ENCODE peak calls at places on chromosomes 6 and 20, in eight cellular contexts. P, N, S, C, J, L, F and K are unnamed samples.

GRCh38 chr6:133726188-133726587 is 162.7 kb upstream of the TCF21 start:
- DNase-seq in F (no peak), P (no peak), S (no peak), J (no peak), L (no peak), C (no peak), N (no peak), K (no peak)

GRCh38 chr6:146901940-146902816 is 302.0 kb upstream of the STXBP5 start:
- DNase-seq in L (no peak), F (no peak), C (peak), S (no peak), P (peak), J (peak), N (no peak), K (no peak)

GRCh38 chr6:53544050-53544499 is 826 bp downstream of the GCLC start:
- DNase-seq in C (no peak), S (no peak), P (peak), N (no peak), J (no peak), L (no peak), F (no peak), K (peak)

GRCh38 chr6:143615785-143616184 is 62.0 kb upstream of the PHACTR2 start:
- DNase-seq in S (no peak), N (no peak), C (no peak), L (no peak), F (peak), J (no peak), P (no peak), K (peak)

GRCh38 chr6:104601008-104601745 is 258.5 kb downstream of the HACE1 start:
- DNase-seq in L (no peak), N (no peak), P (no peak), S (no peak), J (no peak), C (no peak), F (no peak), K (no peak)

GRCh38 chr6:161150566-161150965 is 123.3 kb downstream of the AGPAT4 start:
- DNase-seq in L (no peak), S (no peak), C (no peak), P (no peak), N (no peak), F (no peak), J (no peak), K (no peak)

GRCh38 chr20:50670126-50670862 is 21.0 kb downstream of the RIPOR3 start:
- DNase-seq in C (no peak), L (no peak), S (no peak), F (no peak), P (peak), N (no peak), J (no peak), K (no peak)

GRCh38 chr20:58137651-58138265 is 90.7 kb downstream of the ANKRD60 start:
- DNase-seq in S (no peak), C (no peak), N (no peak), J (no peak), L (no peak), F (no peak), P (no peak), K (no peak)

GRCh38 chr6:29792123-29793035 is 35.2 kb upstream of the HLA-G start:
- DNase-seq in C (no peak), P (peak), S (peak), N (peak), J (no peak), F (peak), L (peak), K (peak)

GRCh38 chr6:85469276-85470022 is 19.6 kb downstream of the NT5E start:
- DNase-seq in S (no peak), L (no peak), J (no peak), C (no peak), N (no peak), F (no peak), P (peak), K (no peak)

GRCh38 chr6:158040051-158040803 is 58.6 kb downstream of the SYNJ2 start:
- DNase-seq in J (peak), N (no peak), F (peak), C (peak), L (no peak), P (peak), S (no peak), K (peak)

GRCh38 chr6:26251354-26252081 is 113.5 kb upstream of the BTN3A2 start:
- DNase-seq in S (peak), P (peak), N (peak), L (peak), C (peak), J (no peak), F (peak), K (peak)

GRCh38 chr6:74519172-74519571 is 686.7 kb downstream of the COL12A1 start:
- DNase-seq in P (no peak), S (no peak), J (no peak), L (no peak), F (no peak), C (peak), N (no peak), K (no peak)

GRCh38 chr20:33387177-33387576 is 14.1 kb downstream of the CDK5RAP1 start:
- DNase-seq in P (peak), C (peak), N (no peak), J (no peak), S (no peak), F (no peak), L (no peak), K (no peak)

GRCh38 chr6:49462071-49462470 is 982 bp downstream of the MMUT start:
- DNase-seq in N (no peak), F (no peak), L (no peak), J (peak), P (no peak), S (no peak), C (no peak), K (no peak)

GRCh38 chr20:47351643-47352331 is 4.7 kb downstream of the ZMYND8 start:
- DNase-seq in C (no peak), F (peak), L (no peak), S (no peak), P (no peak), J (no peak), N (no peak), K (no peak)

GRCh38 chr6:145756170-145756662 is 20.9 kb upstream of the EPM2A start:
- DNase-seq in L (no peak), F (no peak), J (peak), C (peak), P (peak), N (no peak), S (no peak), K (no peak)

GRCh38 chr6:161542581-161542980 is 268.7 kb upstream of the AGPAT4 start:
- DNase-seq in J (no peak), S (no peak), C (no peak), F (no peak), P (no peak), N (no peak), L (no peak), K (no peak)

GRCh38 chr6:52161689-52162438 is 24.3 kb upstream of the IL17A start:
- DNase-seq in C (no peak), N (no peak), S (no peak), F (peak), L (no peak), J (no peak), P (no peak), K (no peak)

GRCh38 chr6:170575250-170575649 is 9.2 kb downstream of the PDCD2 start:
- DNase-seq in J (no peak), N (no peak), S (no peak), L (no peak), C (peak), F (no peak), P (no peak), K (no peak)

GRCh38 chr6:71287038-71287437 is 1.6 kb upstream of the OGFRL1 start:
- DNase-seq in P (no peak), C (no peak), F (no peak), L (no peak), N (no peak), J (peak), S (no peak), K (no peak)

GRCh38 chr6:17842934-17843821 is 136.5 kb upstream of the NUP153 start:
- DNase-seq in J (peak), S (no peak), F (no peak), L (no peak), P (no peak), C (no peak), N (no peak), K (no peak)

GRCh38 chr6:32637219-32637880 is at the start of gene HLA-DQA1:
- DNase-seq in F (peak), C (no peak), P (peak), N (no peak), L (no peak), S (no peak), J (no peak), K (peak)

GRCh38 chr20:39627765-39628164 is 665.6 kb downstream of the DHX35 start:
- DNase-seq in J (no peak), C (no peak), L (no peak), F (no peak), N (no peak), S (no peak), P (no peak), K (no peak)

GRCh38 chr6:158309814-158310213 is 2.5 kb upstream of the TULP4 start:
- DNase-seq in C (no peak), N (no peak), F (no peak), P (no peak), J (no peak), S (no peak), L (no peak), K (no peak)

GRCh38 chr6:134374486-134374885 is 56.6 kb upstream of the SGK1 start:
- DNase-seq in P (peak), L (no peak), J (no peak), C (peak), N (no peak), S (no peak), F (no peak), K (no peak)

GRCh38 chr20:58214310-58214709 is 14.1 kb downstream of the ANKRD60 start:
- DNase-seq in C (no peak), N (no peak), P (no peak), L (no peak), S (no peak), J (no peak), F (no peak), K (no peak)

GRCh38 chr20:57622579-57623381 is 2.6 kb upstream of the ZBP1 start:
- DNase-seq in N (peak), L (peak), C (peak), J (peak), S (peak), F (peak), P (peak), K (peak)

GRCh38 chr6:106557837-106558236 is 71.5 kb downstream of the RTN4IP1 start:
- DNase-seq in C (no peak), N (no peak), J (no peak), S (no peak), P (no peak), F (no peak), L (no peak), K (no peak)

GRCh38 chr6:42017021-42017643 is 33.2 kb upstream of the TAF8 start:
- DNase-seq in N (no peak), L (no peak), F (peak), C (peak), S (no peak), P (peak), J (peak), K (no peak)

GRCh38 chr6:146542881-146543210 is 787 bp upstream of the RAB32 start:
- DNase-seq in L (no peak), N (no peak), S (no peak), F (no peak), J (no peak), C (no peak), P (no peak), K (no peak)

GRCh38 chr6:6915813-6916547 is 191.8 kb upstream of the RREB1 start:
- DNase-seq in L (no peak), C (peak), N (no peak), S (no peak), F (no peak), J (peak), P (no peak), K (no peak)

GRCh38 chr6:72937160-72937559 is 288.1 kb downstream of the KHDC1L start:
- DNase-seq in C (no peak), L (no peak), S (no peak), J (no peak), N (no peak), F (no peak), P (no peak), K (no peak)

GRCh38 chr6:116779569-116780164 is 14.1 kb upstream of the FAM162B start:
- DNase-seq in N (no peak), J (peak), C (peak), P (peak), S (no peak), L (peak), F (peak), K (no peak)

GRCh38 chr20:1644101-1644962 is 13.2 kb downstream of the SIRPG start:
- DNase-seq in S (no peak), N (no peak), J (no peak), F (no peak), P (no peak), C (no peak), L (no peak), K (no peak)

GRCh38 chr20:35772563-35773058 is 796 bp downstream of the PHF20 start:
- DNase-seq in L (no peak), F (no peak), C (no peak), J (no peak), P (no peak), S (no peak), N (no peak), K (no peak)

GRCh38 chr20:25540273-25540672 is 45.1 kb downstream of the NINL start:
- DNase-seq in F (peak), L (no peak), S (no peak), N (no peak), P (no peak), C (peak), J (no peak), K (no peak)